ENCODE peak calls at places on chromosomes 7 and 10, in six cellular contexts. M is fibroblast of lung, N is uterus, C is aorta, Y is WERI-Rb-1, S is sigmoid colon. F is an unnamed sample. For H3K36me3, the result is how much of the 10 kb centered on the place peaks cover.

GRCh38 chr7:114930829-114931655 is 9.1 kb downstream of the MDFIC start:
- DNase-seq in S (no peak), M (peak), C (no peak), Y (no peak), N (no peak), F (peak)

GRCh38 chr10:77801474-77802238 is 124.9 kb downstream of the DLG5 start:
- DNase-seq in M (no peak), Y (no peak), N (no peak), S (no peak), C (peak), F (peak)

GRCh38 chr10:61000769-61001730 is 57.1 kb upstream of the RHOBTB1 start:
- DNase-seq in N (no peak), S (peak), M (peak), C (peak), Y (peak), F (no peak)

GRCh38 chr10:100109670-100110069 is 28.0 kb upstream of the CPN1 start:
- DNase-seq in N (no peak), M (no peak), Y (peak), S (no peak), C (no peak), F (peak)

GRCh38 chr10:58023341-58024073 is 244.2 kb downstream of the IPMK start:
- DNase-seq in C (no peak), M (peak), N (no peak), Y (no peak), S (no peak), F (peak)

GRCh38 chr10:31774928-31775668 is 153.5 kb downstream of the ARHGAP12 start:
- DNase-seq in N (no peak), S (no peak), Y (no peak), M (no peak), C (peak), F (no peak)

GRCh38 chr10:43230101-43230908 is 36.6 kb downstream of the RASGEF1A start:
- DNase-seq in N (peak), S (peak), C (peak), Y (peak), M (no peak), F (no peak)

GRCh38 chr7:156220701-156221100 is 408.4 kb upstream of the SHH start:
- DNase-seq in Y (no peak), N (no peak), M (no peak), C (peak), S (no peak), F (no peak)

GRCh38 chr10:28533571-28534304 is 820 bp downstream of the WAC start:
- DNase-seq in N (peak), M (peak), Y (peak), S (peak), C (peak), F (peak)

GRCh38 chr7:4830176-4830575 is 31.7 kb downstream of the PAPOLB start:
- DNase-seq in Y (peak), S (peak), N (peak), C (peak), M (peak), F (peak)

GRCh38 chr10:7260412-7260900 is 150.4 kb downstream of the SFMBT2 start:
- DNase-seq in M (peak), S (peak), Y (no peak), N (peak), C (no peak), F (peak)

GRCh38 chr10:30827531-30828120 is 198.1 kb upstream of the LYZL2 start:
- DNase-seq in Y (no peak), S (peak), N (no peak), M (peak), C (no peak), F (peak)

GRCh38 chr10:122331100-122331499 is 43.4 kb upstream of the PLEKHA1 start:
- DNase-seq in S (no peak), C (no peak), Y (no peak), N (no peak), M (no peak), F (no peak)

GRCh38 chr7:138001529-138002095 is at the start of gene CREB3L2:
- DNase-seq in Y (peak), M (peak), N (peak), S (no peak), C (peak), F (peak)

GRCh38 chr10:30639946-30640786 is 10.6 kb upstream of the LYZL2 start:
- DNase-seq in N (no peak), C (no peak), Y (no peak), S (no peak), M (peak), F (peak)

GRCh38 chr7:23106491-23106800 is 861 bp downstream of the KLHL7 start:
- DNase-seq in S (no peak), Y (no peak), C (no peak), N (no peak), M (peak), F (peak)

GRCh38 chr7:73741600-73741999 is 3.0 kb upstream of the ABHD11 start:
- DNase-seq in M (no peak), C (no peak), Y (peak), S (no peak), N (no peak), F (no peak)

GRCh38 chr10:63208981-63209380 is 75.9 kb downstream of the NRBF2 start:
- DNase-seq in Y (no peak), S (no peak), C (no peak), M (peak), N (no peak), F (no peak)

GRCh38 chr7:149827089-149827981 is 10.8 kb upstream of the ZNF862 start:
- DNase-seq in S (peak), N (no peak), C (peak), Y (no peak), M (no peak), F (no peak)

GRCh38 chr7:133863362-133864061 is 263.6 kb upstream of the LRGUK start:
- DNase-seq in M (no peak), Y (no peak), N (no peak), S (no peak), C (no peak), F (no peak)

GRCh38 chr7:30424536-30424935 is 54.0 kb downstream of the NOD1 start:
- DNase-seq in S (no peak), C (no peak), N (no peak), M (no peak), Y (no peak), F (no peak)

DNA sequence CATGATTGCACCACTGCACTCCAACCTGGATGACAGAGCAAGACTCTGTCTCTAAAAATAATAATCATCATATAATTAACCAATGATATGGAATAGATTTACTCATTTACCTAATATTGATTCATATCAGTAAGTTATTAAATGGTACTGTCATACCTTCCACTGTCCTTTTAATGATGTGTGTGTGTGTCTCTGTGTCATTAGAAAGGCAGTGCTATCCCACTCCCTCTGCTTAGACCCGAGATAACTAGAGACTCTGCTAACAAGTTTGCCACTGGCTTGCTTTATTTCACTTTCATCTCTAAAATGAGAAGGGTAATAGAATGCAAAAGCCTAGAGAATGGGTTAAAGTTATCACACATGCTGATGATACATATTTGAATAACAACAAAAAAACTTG is 21.1 kb downstream of the MCM10 start:
- DNase-seq in C (no peak), N (no peak), Y (no peak), S (no peak), M (no peak), F (no peak)
- H3K36me3 ChIP-seq in C (under half), N (under half), Y (under half), S (under half), M (under half), F (under half)

DNA sequence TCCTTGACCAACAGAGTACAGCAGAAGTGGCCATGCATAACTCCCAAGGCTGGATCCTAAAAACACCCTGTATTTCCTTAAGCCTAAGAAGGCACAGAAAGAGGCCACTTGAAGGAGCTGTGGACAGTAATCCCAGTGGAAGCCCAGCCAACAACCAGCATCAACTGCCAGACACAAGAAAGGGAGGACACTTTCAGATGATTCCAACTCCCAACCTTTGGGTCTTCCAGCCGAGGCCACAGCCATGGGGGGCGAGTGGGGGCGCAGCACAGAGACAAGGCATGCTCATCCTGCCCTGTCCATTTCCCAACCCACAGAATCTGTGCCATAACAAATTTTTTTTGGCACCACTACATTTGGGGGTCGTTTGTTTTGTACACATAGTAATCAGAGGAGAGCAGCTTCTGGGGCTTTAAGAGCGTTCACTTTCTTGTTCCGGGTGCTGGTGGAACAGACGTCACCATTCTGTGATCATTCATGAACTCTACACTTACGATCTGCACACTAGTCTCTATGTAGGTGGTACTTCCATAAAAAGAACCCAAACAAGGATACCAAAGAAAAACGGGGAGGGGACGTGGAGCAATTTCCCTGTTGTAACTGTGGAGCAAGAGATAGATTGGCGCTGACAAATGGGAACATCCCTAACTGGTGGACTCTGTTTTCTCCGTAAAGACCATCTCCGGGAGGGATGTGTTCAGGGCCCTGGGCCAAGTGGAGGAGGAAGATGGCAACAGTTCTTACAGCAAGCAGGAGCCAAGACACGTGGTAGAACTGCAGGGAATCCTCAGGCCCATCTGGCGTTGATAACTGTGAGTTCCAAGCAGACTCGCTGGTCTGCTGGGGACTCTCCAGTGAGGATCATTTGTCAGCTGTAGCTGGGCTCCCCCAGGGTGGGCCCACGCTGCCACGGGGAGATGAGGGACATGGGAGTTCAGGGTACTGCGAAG is 5.9 kb upstream of the SLC29A3 start:
- DNase-seq in M (peak), N (peak), Y (peak), S (peak), C (no peak), F (no peak)
- H3K4me3 ChIP-seq in M (no peak), N (peak), Y (no peak), S (peak), C (no peak), F (no peak)

DNA sequence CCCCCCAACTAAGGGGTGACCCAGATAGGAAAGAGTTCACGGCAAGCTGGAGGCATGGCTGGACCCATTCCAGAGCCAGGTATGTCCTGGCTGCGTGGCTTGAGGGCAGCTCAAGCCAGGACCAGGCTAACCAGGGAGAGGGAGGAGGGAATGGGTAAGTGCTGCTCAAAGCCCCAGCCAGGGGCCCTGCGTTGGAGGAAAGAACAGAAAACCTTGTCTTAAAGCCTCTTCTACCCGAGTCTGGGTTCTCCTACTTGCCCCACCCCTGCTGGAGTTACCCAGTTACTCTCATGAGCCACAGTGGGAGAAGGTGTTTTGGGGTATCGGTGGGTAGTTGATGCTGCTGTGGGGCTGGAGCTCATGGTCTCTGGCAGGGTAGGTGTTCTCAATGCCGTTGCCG is 47.3 kb downstream of the PODXL start:
- DNase-seq in M (no peak), N (no peak), C (peak), S (no peak), Y (no peak), F (no peak)
- H3K36me3 ChIP-seq in M (under half), N (under half), C (under half), S (under half), Y (half or more), F (under half)

GRCh38 chr7:18354686-18355085 is 140.9 kb upstream of the HDAC9 start:
- DNase-seq in Y (no peak), M (no peak), N (no peak), S (no peak), C (no peak), F (no peak)

GRCh38 chr7:18354108-18354507 is 141.4 kb upstream of the HDAC9 start:
- DNase-seq in N (no peak), S (no peak), C (no peak), Y (no peak), M (no peak), F (no peak)

GRCh38 chr7:18357691-18358090 is 137.9 kb upstream of the HDAC9 start:
- DNase-seq in Y (no peak), C (no peak), N (no peak), S (no peak), M (no peak), F (peak)

GRCh38 chr7:18352339-18353255 is 143.0 kb upstream of the HDAC9 start:
- DNase-seq in C (no peak), N (peak), S (no peak), M (peak), Y (peak), F (peak)

DNA sequence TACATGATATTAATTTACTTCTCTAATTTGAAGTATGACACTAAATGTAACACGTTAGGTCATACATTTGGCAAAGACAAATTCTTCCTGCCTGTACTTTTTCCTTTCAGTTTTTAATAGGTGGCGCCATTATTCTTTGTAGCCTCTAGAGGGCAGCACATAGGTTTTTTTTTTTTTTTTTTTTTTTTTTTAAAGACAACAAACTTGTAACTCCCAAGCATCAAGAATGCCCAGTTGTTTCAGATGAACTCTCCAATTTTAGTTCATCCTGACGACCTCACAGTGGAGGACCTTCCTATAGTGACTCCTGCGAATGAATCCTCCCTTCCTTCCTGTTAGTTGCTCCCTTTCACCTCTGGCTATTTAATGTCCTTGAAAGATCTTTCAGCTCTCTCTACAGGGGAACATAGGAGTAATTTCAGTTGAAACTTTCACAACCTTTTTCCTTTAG is 139.3 kb upstream of the HDAC9 start:
- DNase-seq in N (no peak), M (peak), Y (no peak), S (no peak), C (no peak), F (peak)
- H3K4me3 ChIP-seq in N (no peak), M (no peak), Y (no peak), S (no peak), C (no peak), F (no peak)

GRCh38 chr7:92595281-92595680 is 5.1 kb upstream of the FAM133B start:
- DNase-seq in C (no peak), Y (no peak), M (no peak), N (no peak), S (no peak), F (peak)
- H3K36me3 ChIP-seq in C (under half), Y (under half), M (under half), N (under half), S (under half), F (under half)

DNA sequence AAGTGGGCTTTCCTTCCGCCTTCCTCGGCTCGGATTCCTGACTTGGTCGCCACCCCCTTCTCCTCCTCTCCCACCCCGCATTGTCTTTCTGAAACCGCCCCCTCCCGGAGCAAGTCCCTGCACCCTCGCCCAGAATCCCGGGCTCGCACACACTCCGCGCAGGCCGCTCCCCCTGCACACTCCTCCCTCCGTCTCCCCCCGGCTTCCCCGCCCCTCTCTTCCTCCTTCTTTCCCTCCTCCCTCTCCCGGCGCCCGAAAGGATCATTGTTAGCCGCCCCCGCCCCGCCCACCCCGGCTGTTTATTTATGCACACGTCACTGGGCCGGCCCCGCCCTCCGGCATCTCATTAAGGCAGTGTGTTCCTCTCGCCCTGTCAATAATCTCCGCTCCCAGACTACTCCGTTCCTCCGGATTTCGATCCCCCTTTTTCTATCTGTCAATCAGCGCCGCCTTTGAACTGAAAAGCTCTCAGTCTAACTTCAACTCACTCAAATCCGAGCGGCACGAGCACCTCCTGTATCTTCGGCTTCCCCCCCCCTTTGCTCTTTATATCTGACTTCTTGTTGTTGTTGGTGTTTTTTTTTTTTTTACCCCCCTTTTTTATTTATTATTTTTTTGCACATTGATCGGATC is at the start of gene TCF7L2:
- DNase-seq in M (peak), S (peak), N (peak), Y (peak), C (peak), F (peak)
- H3K4me3 ChIP-seq in M (peak), S (peak), N (peak), Y (peak), C (peak), F (peak)

GRCh38 chr7:47344171-47344955 is 237.5 kb downstream of the TNS3 start:
- DNase-seq in M (no peak), C (peak), S (no peak), Y (no peak), N (no peak), F (no peak)

GRCh38 chr7:47347986-47348385 is 233.9 kb downstream of the TNS3 start:
- DNase-seq in C (peak), S (no peak), N (no peak), Y (no peak), M (no peak), F (no peak)

GRCh38 chr7:47345754-47346377 is 236.0 kb downstream of the TNS3 start:
- DNase-seq in M (no peak), C (peak), S (no peak), N (no peak), Y (no peak), F (no peak)

GRCh38 chr7:47347346-47347745 is 234.6 kb downstream of the TNS3 start:
- DNase-seq in C (peak), Y (no peak), S (no peak), M (no peak), N (no peak), F (no peak)

DNA sequence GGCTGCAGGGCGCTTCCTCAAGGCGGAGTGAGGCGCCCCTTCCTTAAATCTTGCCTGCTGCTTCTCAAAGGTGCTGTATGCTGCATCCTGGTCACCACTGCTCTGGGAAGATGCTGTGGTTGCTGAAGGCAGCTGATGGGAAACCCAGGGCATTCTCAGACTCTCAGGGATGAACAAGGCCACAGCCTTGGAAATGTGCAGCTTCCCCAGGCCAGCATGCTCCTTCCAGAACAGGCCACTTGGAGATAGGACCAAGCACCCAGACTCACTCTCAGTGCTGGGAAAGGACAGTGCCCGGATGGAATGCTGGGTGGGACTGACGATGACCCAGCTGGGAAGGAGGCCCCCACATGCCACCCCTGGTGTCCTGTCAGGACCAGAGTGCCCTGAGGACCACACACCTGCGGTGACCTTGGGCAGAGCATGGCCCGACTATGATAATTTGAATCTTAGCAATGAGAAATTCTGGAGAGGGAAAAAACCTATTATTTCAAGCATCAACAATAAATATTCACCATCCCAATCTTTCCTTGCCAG is 235.5 kb downstream of the TNS3 start:
- DNase-seq in Y (no peak), S (no peak), C (peak), M (no peak), N (no peak), F (no peak)
- H3K36me3 ChIP-seq in Y (under half), S (under half), C (under half), M (under half), N (under half), F (under half)

GRCh38 chr10:74792726-74793125 is 33.7 kb upstream of the KAT6B start:
- DNase-seq in C (no peak), S (no peak), M (no peak), N (no peak), Y (no peak), F (no peak)
- H3K4me3 ChIP-seq in C (no peak), S (no peak), M (no peak), N (no peak), Y (no peak), F (no peak)

DNA sequence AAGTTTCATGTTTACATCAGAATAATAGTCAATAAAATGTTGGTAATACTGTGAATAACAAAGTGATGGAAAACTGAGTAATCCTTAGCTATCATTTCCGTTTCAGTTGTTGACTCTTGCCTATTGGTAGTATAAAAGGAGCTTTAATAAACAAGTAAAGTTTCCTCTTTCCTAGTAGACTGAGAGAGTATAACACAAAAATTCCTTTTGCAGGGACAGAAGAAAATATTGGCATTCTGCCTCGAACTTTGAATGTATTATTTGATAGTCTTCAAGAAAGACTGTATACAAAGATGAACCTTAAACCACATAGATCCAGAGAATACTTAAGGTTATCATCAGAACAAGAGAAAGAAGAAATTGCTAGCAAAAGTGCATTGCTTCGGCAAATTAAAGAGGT is 9.4 kb downstream of the KIF20B start:
- DNase-seq in S (no peak), Y (no peak), C (no peak), N (no peak), M (peak), F (peak)
- H3K36me3 ChIP-seq in S (under half), Y (under half), C (under half), N (under half), M (under half), F (under half)

F was measured in bronchial epithelial cell.